ENCODE peak calls at places on chromosomes 1 and 21, in four cellular contexts. A is fibroblast of lung, L is heart right ventricle, W is adrenal gland. R is an unnamed sample.

GRCh38 chr1:212635141-212635601 is 26.6 kb downstream of the ATF3 start:
- DNase-seq in A (peak), L (no peak), W (no peak), R (no peak)

GRCh38 chr1:8854270-8854669 is 24.2 kb downstream of the ENO1 start:
- DNase-seq in A (no peak), L (no peak), W (no peak), R (no peak)

GRCh38 chr1:68016364-68016763 is 34.1 kb downstream of the DIRAS3 start:
- DNase-seq in A (peak), L (no peak), W (no peak), R (no peak)

GRCh38 chr1:233045591-233045990 is 95.2 kb downstream of the NTPCR start:
- DNase-seq in A (peak), L (no peak), W (no peak), R (no peak)

GRCh38 chr1:53629101-53629691 is 109.8 kb downstream of the GLIS1 start:
- DNase-seq in A (no peak), L (no peak), W (no peak), R (no peak)

GRCh38 chr1:65208577-65208976 is 60.6 kb downstream of the AK4 start:
- DNase-seq in A (no peak), L (peak), W (no peak), R (no peak)

GRCh38 chr21:15028186-15028585 is 36.6 kb downstream of the NRIP1 start:
- DNase-seq in A (no peak), L (no peak), W (no peak), R (no peak)

GRCh38 chr1:80536464-80536863 is 1264.3 kb upstream of the ADGRL2 start:
- DNase-seq in A (no peak), L (no peak), W (no peak), R (no peak)

GRCh38 chr1:16484501-16484835 is 29.6 kb downstream of the RNU1-1 start:
- DNase-seq in A (no peak), L (no peak), W (no peak), R (no peak)

GRCh38 chr1:53306168-53306567 is 21.7 kb downstream of the LRP8 start:
- DNase-seq in A (no peak), L (no peak), W (no peak), R (no peak)

GRCh38 chr1:203593723-203594122 is 32.9 kb upstream of the ATP2B4 start:
- DNase-seq in A (no peak), L (peak), W (no peak), R (peak)

GRCh38 chr1:70675737-70676156 is 264.7 kb downstream of the CTH start:
- DNase-seq in A (no peak), L (no peak), W (no peak), R (no peak)

GRCh38 chr21:45836694-45837670 is 144.6 kb upstream of the COL6A1 start:
- DNase-seq in A (no peak), L (no peak), W (no peak), R (no peak)

GRCh38 chr1:22854688-22855565 is 117.7 kb downstream of the LACTBL1 start:
- DNase-seq in A (no peak), L (no peak), W (no peak), R (no peak)

GRCh38 chr1:99535470-99536164 is 110.3 kb upstream of the PALMD start:
- DNase-seq in A (no peak), L (no peak), W (no peak), R (no peak)

GRCh38 chr1:25616932-25617625 is 488 bp downstream of the MAN1C1 start:
- DNase-seq in A (no peak), L (no peak), W (no peak), R (no peak)

GRCh38 chr1:170885551-170885950 is 49.8 kb upstream of the MROH9 start:
- DNase-seq in A (peak), L (no peak), W (peak), R (no peak)

GRCh38 chr1:97538113-97538512 is 382.7 kb downstream of the DPYD start:
- DNase-seq in A (no peak), L (no peak), W (no peak), R (no peak)

GRCh38 chr1:64343105-64343960 is 126.6 kb upstream of the CACHD1 start:
- DNase-seq in A (peak), L (no peak), W (peak), R (no peak)

GRCh38 chr1:228407118-228408040 is 744 bp upstream of the TRIM11 start:
- DNase-seq in A (peak), L (no peak), W (no peak), R (no peak)

GRCh38 chr1:117512728-117513321 is 93.0 kb upstream of the TENT5C start:
- DNase-seq in A (no peak), L (no peak), W (no peak), R (no peak)

GRCh38 chr1:204660509-204660908 is 25.0 kb downstream of the LRRN2 start:
- DNase-seq in A (no peak), L (no peak), W (no peak), R (no peak)

GRCh38 chr1:109113787-109114568 is at the start of gene ELAPOR1:
- DNase-seq in A (peak), L (peak), W (peak), R (peak)

GRCh38 chr21:22076471-22076870 is 1078.3 kb downstream of the NCAM2 start:
- DNase-seq in A (no peak), L (no peak), W (no peak), R (no peak)

GRCh38 chr1:15406911-15407559 is 2.7 kb upstream of the EFHD2 start:
- DNase-seq in A (peak), L (no peak), W (peak), R (no peak)

GRCh38 chr1:52955129-52955970 is 28.3 kb downstream of the SCP2 start:
- DNase-seq in A (peak), L (no peak), W (no peak), R (peak)

GRCh38 chr1:18794561-18794960 is 64.9 kb downstream of the TAS1R2 start:
- DNase-seq in A (no peak), L (no peak), W (no peak), R (no peak)

GRCh38 chr1:154427173-154428139 is 22.3 kb downstream of the IL6R start:
- DNase-seq in A (peak), L (peak), W (peak), R (no peak)

GRCh38 chr1:167489581-167490340 is 28.6 kb downstream of the CD247 start:
- DNase-seq in A (no peak), L (no peak), W (no peak), R (no peak)

GRCh38 chr1:180112979-180113650 is 41.6 kb upstream of the QSOX1 start:
- DNase-seq in A (no peak), L (no peak), W (no peak), R (no peak)

GRCh38 chr1:228085287-228085926 is 2.9 kb downstream of the ARF1 start:
- DNase-seq in A (peak), L (no peak), W (no peak), R (no peak)

GRCh38 chr1:40379785-40380452 is 6.4 kb downstream of the SMAP2 start:
- DNase-seq in A (peak), L (no peak), W (no peak), R (no peak)

GRCh38 chr1:170675825-170676224 is 11.9 kb downstream of the PRRX1 start:
- DNase-seq in A (no peak), L (no peak), W (no peak), R (no peak)

GRCh38 chr1:184507604-184508289 is 120.9 kb downstream of the C1orf21 start:
- DNase-seq in A (peak), L (no peak), W (no peak), R (no peak)

GRCh38 chr1:22689505-22689904 is 21.1 kb upstream of the EPHB2 start:
- DNase-seq in A (peak), L (no peak), W (no peak), R (no peak)

GRCh38 chr1:53081384-53082066 is 19.5 kb downstream of the PODN start:
- DNase-seq in A (no peak), L (no peak), W (no peak), R (no peak)

GRCh38 chr1:16082283-16083038 is 9.0 kb upstream of the FAM131C start:
- DNase-seq in A (peak), L (peak), W (peak), R (peak)

GRCh38 chr21:34881894-34882371 is 167.2 kb downstream of the RUNX1 start:
- DNase-seq in A (peak), L (no peak), W (no peak), R (no peak)

GRCh38 chr21:34881421-34881820 is 167.7 kb downstream of the RUNX1 start:
- DNase-seq in A (peak), L (no peak), W (no peak), R (no peak)

GRCh38 chr21:34878940-34879339 is 170.2 kb downstream of the RUNX1 start:
- DNase-seq in A (no peak), L (no peak), W (no peak), R (no peak)

GRCh38 chr21:34878501-34878900 is 170.6 kb downstream of the RUNX1 start:
- DNase-seq in A (peak), L (no peak), W (no peak), R (no peak)

DNA sequence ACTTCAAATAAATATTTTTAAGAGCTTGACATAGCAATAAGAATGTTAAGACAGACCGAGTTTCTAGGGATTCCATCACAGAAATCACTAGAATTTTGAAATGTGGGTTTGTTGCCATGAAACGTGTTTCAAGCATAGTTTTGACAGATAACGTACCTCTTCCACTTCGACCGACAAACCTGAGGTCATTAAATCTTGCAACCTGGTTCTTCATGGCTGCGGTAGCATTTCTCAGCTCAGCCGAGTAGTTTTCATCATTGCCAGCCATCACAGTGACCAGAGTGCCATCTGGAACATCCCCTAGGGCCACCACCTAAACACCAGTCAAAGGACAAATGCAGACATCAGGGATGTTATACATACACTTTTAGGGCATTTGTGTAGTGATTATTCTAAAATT is 168.7 kb downstream of the RUNX1 start:
- DNase-seq in A (no peak), L (no peak), W (no peak), R (no peak)
- H3K4me3 ChIP-seq in A (peak), L (no peak), W (no peak), R (no peak)

GRCh38 chr1:58864654-58865053 is 80.8 kb upstream of the JUN start:
- DNase-seq in A (peak), L (no peak), W (no peak), R (no peak)
- H3K4me3 ChIP-seq in A (no peak), L (no peak), W (no peak), R (no peak)

GRCh38 chr1:209057901-209058300 is 525.6 kb upstream of the CAMK1G start:
- DNase-seq in A (no peak), L (no peak), W (no peak), R (no peak)

GRCh38 chr1:209051598-209051997 is 531.9 kb upstream of the CAMK1G start:
- DNase-seq in A (no peak), L (no peak), W (no peak), R (no peak)

GRCh38 chr1:209048961-209049669 is 534.4 kb upstream of the CAMK1G start:
- DNase-seq in A (peak), L (no peak), W (no peak), R (no peak)

GRCh38 chr1:209057083-209057482 is 526.4 kb upstream of the CAMK1G start:
- DNase-seq in A (no peak), L (no peak), W (no peak), R (no peak)

DNA sequence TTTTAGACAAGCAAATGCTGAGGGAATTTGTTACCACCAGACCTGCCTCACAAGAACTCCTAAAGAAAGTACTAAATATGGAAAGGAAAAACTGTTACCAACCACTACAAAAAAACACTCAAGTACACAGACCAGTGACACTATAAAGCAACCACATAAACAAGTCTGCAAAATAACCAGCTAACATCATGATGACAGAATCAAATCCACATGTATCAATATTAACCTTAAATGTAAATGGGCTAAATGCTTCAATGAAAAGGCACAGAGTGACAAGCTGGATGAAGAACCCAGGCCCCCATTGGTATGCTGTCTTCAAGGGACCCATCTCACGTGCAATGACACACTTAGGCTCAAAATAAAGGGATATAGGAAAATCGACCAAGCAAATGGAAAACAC is 529.9 kb upstream of the CAMK1G start:
- DNase-seq in A (no peak), L (no peak), W (no peak), R (no peak)
- H3K4me3 ChIP-seq in A (no peak), L (no peak), W (no peak), R (no peak)

GRCh38 chr1:198167436-198167934 is 10.7 kb downstream of the NEK7 start:
- DNase-seq in A (peak), L (no peak), W (no peak), R (no peak)
- H3K4me3 ChIP-seq in A (no peak), L (no peak), W (no peak), R (no peak)

DNA sequence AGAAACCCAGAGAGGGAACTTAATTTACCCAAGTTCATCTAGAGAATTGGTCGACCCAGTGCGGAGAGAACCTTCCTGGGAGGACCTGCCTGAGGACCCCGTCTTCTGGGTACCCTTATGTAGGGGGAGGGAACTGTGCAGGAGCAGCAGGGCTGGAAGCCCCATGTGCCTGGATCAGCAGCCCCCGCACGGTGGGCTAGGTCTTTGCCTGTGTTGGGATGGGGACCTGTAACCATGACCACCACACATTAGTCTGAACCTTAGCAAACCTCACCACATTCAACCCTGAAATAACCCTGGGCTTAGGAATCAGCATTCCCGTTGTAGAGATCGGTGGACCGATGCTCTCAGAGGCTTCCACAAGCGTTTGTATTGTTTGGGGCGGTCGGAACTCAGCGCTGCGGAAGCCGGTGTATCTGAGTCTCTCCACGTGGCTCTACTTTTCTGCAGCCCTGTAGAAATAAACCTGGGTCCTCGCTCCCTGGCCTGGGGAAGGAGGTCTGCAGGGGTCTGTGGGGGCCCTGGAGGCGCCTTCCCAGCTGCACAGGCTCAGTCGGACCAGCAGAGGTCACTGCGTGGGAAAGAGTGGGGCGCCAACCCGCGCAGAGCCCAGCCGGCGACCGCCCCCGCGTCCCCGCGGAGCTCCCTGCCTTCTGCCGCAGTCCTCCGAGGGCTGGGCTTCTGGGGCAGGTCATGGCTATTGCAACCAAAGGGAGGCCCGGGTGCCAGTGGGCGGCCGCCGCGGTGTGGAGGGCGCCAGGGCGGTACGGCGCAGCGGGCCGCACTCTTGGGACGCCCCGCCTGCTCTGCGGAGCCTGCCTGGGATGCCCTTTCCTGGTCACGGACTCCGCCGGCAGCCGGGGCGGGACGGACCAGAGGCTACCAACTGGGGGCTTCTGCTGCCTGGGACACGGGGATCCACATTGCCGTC is 36.2 kb upstream of the KCNA10 start:
- DNase-seq in A (peak), L (peak), W (peak), R (peak)
- H3K4me3 ChIP-seq in A (no peak), L (peak), W (no peak), R (no peak)

GRCh38 chr1:2826316-2826715 is 24.8 kb upstream of the TTC34 start:
- DNase-seq in A (no peak), L (no peak), W (no peak), R (no peak)
- H3K4me3 ChIP-seq in A (no peak), L (no peak), W (no peak), R (no peak)

GRCh38 chr1:209844695-209845404 is 17.1 kb downstream of the UTP25 start:
- DNase-seq in A (no peak), L (no peak), W (no peak), R (no peak)
- H3K4me3 ChIP-seq in A (no peak), L (no peak), W (no peak), R (no peak)

R was measured in body of pancreas.